ENCODE peak calls at places on chromosome 14, in ten cellular contexts. One of them, this sample, is unnamed.

GRCh38 chr14:72565917-72566316 is 328.0 kb downstream of the DPF3 start:
- DNase-seq in psoas muscle: no peak
- DNase-seq in pancreas: no peak
- DNase-seq in transverse colon: no peak
- DNase-seq in ovary: no peak
- DNase-seq in hepatocyte: no peak
- DNase-seq in GM23338: no peak
- DNase-seq in endothelial cell of umbilical vein: no peak
- DNase-seq in WERI-Rb-1: no peak
- DNase-seq in fibroblast of lung: no peak
- DNase-seq in this sample: no peak

GRCh38 chr14:41922014-41922413 is 315.3 kb downstream of the LRFN5 start:
- DNase-seq in psoas muscle: no peak
- DNase-seq in pancreas: no peak
- DNase-seq in transverse colon: no peak
- DNase-seq in ovary: no peak
- DNase-seq in hepatocyte: no peak
- DNase-seq in GM23338: no peak
- DNase-seq in endothelial cell of umbilical vein: no peak
- DNase-seq in WERI-Rb-1: no peak
- DNase-seq in fibroblast of lung: peak; percentile 5
- DNase-seq in this sample: no peak

GRCh38 chr14:70268760-70269159 is 80.0 kb upstream of the SLC8A3 start:
- DNase-seq in psoas muscle: no peak
- DNase-seq in pancreas: no peak
- DNase-seq in transverse colon: no peak
- DNase-seq in ovary: no peak
- DNase-seq in hepatocyte: no peak
- DNase-seq in GM23338: no peak
- DNase-seq in endothelial cell of umbilical vein: no peak
- DNase-seq in WERI-Rb-1: no peak
- DNase-seq in fibroblast of lung: no peak
- DNase-seq in this sample: peak; percentile 24

GRCh38 chr14:81436296-81437138 is 36.4 kb upstream of the STON2 start:
- DNase-seq in psoas muscle: peak; percentile 90
- DNase-seq in pancreas: peak; percentile 82
- DNase-seq in transverse colon: peak; percentile 79
- DNase-seq in ovary: peak; percentile 88
- DNase-seq in hepatocyte: peak; percentile 93
- DNase-seq in GM23338: peak; percentile 92
- DNase-seq in endothelial cell of umbilical vein: peak; percentile 56
- DNase-seq in WERI-Rb-1: peak; percentile 85
- DNase-seq in fibroblast of lung: peak; percentile 50
- DNase-seq in this sample: peak; percentile 88

GRCh38 chr14:102314242-102315011 is 5.1 kb upstream of the ZNF839 start:
- DNase-seq in psoas muscle: peak; percentile 93
- DNase-seq in pancreas: peak; percentile 87
- DNase-seq in transverse colon: peak; percentile 89
- DNase-seq in ovary: peak; percentile 91
- DNase-seq in hepatocyte: peak; percentile 91
- DNase-seq in GM23338: peak; percentile 84
- DNase-seq in endothelial cell of umbilical vein: peak; percentile 82
- DNase-seq in WERI-Rb-1: peak; percentile 85
- DNase-seq in fibroblast of lung: peak; percentile 82
- DNase-seq in this sample: peak; percentile 81

GRCh38 chr14:35333797-35334743 is 41.9 kb downstream of the PSMA6 start:
- DNase-seq in psoas muscle: no peak
- DNase-seq in pancreas: no peak
- DNase-seq in transverse colon: no peak
- DNase-seq in ovary: peak; percentile 44
- DNase-seq in hepatocyte: no peak
- DNase-seq in GM23338: no peak
- DNase-seq in endothelial cell of umbilical vein: no peak
- DNase-seq in WERI-Rb-1: no peak
- DNase-seq in fibroblast of lung: no peak
- DNase-seq in this sample: no peak

GRCh38 chr14:77023001-77023996 is 5.2 kb downstream of the IRF2BPL start:
- DNase-seq in psoas muscle: no peak
- DNase-seq in pancreas: peak; percentile 76
- DNase-seq in transverse colon: peak; percentile 63
- DNase-seq in ovary: peak; percentile 77
- DNase-seq in hepatocyte: peak; percentile 85
- DNase-seq in GM23338: peak; percentile 71
- DNase-seq in endothelial cell of umbilical vein: peak; percentile 28
- DNase-seq in WERI-Rb-1: no peak
- DNase-seq in fibroblast of lung: peak; percentile 62
- DNase-seq in this sample: peak; percentile 65

GRCh38 chr14:36835145-36835544 is 173.5 kb downstream of the PAX9 start:
- DNase-seq in psoas muscle: no peak
- DNase-seq in pancreas: no peak
- DNase-seq in transverse colon: no peak
- DNase-seq in ovary: no peak
- DNase-seq in hepatocyte: no peak
- DNase-seq in GM23338: no peak
- DNase-seq in endothelial cell of umbilical vein: no peak
- DNase-seq in WERI-Rb-1: no peak
- DNase-seq in fibroblast of lung: no peak
- DNase-seq in this sample: no peak

GRCh38 chr14:103136388-103137271 is 13.4 kb downstream of the TNFAIP2 start:
- DNase-seq in psoas muscle: peak; percentile 44
- DNase-seq in pancreas: no peak
- DNase-seq in transverse colon: no peak
- DNase-seq in ovary: peak; percentile 47
- DNase-seq in hepatocyte: peak; percentile 85
- DNase-seq in GM23338: peak; percentile 84
- DNase-seq in endothelial cell of umbilical vein: no peak
- DNase-seq in WERI-Rb-1: peak; percentile 59
- DNase-seq in fibroblast of lung: peak; percentile 49
- DNase-seq in this sample: peak; percentile 77

GRCh38 chr14:56400426-56400825 is 179.2 kb upstream of the TMEM260 start:
- DNase-seq in psoas muscle: no peak
- DNase-seq in pancreas: no peak
- DNase-seq in transverse colon: no peak
- DNase-seq in ovary: no peak
- DNase-seq in hepatocyte: no peak
- DNase-seq in GM23338: no peak
- DNase-seq in endothelial cell of umbilical vein: peak; percentile 54
- DNase-seq in WERI-Rb-1: no peak
- DNase-seq in fibroblast of lung: no peak
- DNase-seq in this sample: peak; percentile 72

GRCh38 chr14:75946785-75947184 is 35.0 kb downstream of the TGFB3 start:
- DNase-seq in psoas muscle: no peak
- DNase-seq in pancreas: no peak
- DNase-seq in transverse colon: no peak
- DNase-seq in ovary: no peak
- DNase-seq in hepatocyte: no peak
- DNase-seq in GM23338: no peak
- DNase-seq in endothelial cell of umbilical vein: no peak
- DNase-seq in WERI-Rb-1: no peak
- DNase-seq in fibroblast of lung: no peak
- DNase-seq in this sample: peak; percentile 35

GRCh38 chr14:73227812-73228781 is 9.2 kb upstream of the PAPLN start:
- DNase-seq in psoas muscle: peak; percentile 77
- DNase-seq in pancreas: no peak
- DNase-seq in transverse colon: peak; percentile 38
- DNase-seq in ovary: peak; percentile 85
- DNase-seq in hepatocyte: peak; percentile 74
- DNase-seq in GM23338: peak; percentile 67
- DNase-seq in endothelial cell of umbilical vein: peak; percentile 96
- DNase-seq in WERI-Rb-1: no peak
- DNase-seq in fibroblast of lung: peak; percentile 94
- DNase-seq in this sample: peak; percentile 82

GRCh38 chr14:56115471-56115870 is 2.7 kb upstream of the PELI2 start:
- DNase-seq in psoas muscle: no peak
- DNase-seq in pancreas: no peak
- DNase-seq in transverse colon: no peak
- DNase-seq in ovary: no peak
- DNase-seq in hepatocyte: no peak
- DNase-seq in GM23338: no peak
- DNase-seq in endothelial cell of umbilical vein: no peak
- DNase-seq in WERI-Rb-1: peak; percentile 14
- DNase-seq in fibroblast of lung: no peak
- DNase-seq in this sample: no peak

GRCh38 chr14:91414475-91415342 is 2.9 kb downstream of the CCDC88C start:
- DNase-seq in psoas muscle: no peak
- DNase-seq in pancreas: no peak
- DNase-seq in transverse colon: no peak
- DNase-seq in ovary: no peak
- DNase-seq in hepatocyte: no peak
- DNase-seq in GM23338: peak; percentile 70
- DNase-seq in endothelial cell of umbilical vein: no peak
- DNase-seq in WERI-Rb-1: no peak
- DNase-seq in fibroblast of lung: no peak
- DNase-seq in this sample: no peak
- H3K4me3 ChIP-seq in psoas muscle: no peak overlapping the region
- H3K4me3 ChIP-seq in pancreas: no peak overlapping the region
- H3K4me3 ChIP-seq in transverse colon: no peak overlapping the region
- H3K4me3 ChIP-seq in ovary: no peak overlapping the region
- H3K4me3 ChIP-seq in hepatocyte: no peak overlapping the region
- H3K4me3 ChIP-seq in GM23338: peak overlapping the region; percentile 25
- H3K4me3 ChIP-seq in endothelial cell of umbilical vein: no peak overlapping the region
- H3K4me3 ChIP-seq in WERI-Rb-1: no peak overlapping the region
- H3K4me3 ChIP-seq in fibroblast of lung: no peak overlapping the region
- H3K4me3 ChIP-seq in this sample: no peak overlapping the region

DNA sequence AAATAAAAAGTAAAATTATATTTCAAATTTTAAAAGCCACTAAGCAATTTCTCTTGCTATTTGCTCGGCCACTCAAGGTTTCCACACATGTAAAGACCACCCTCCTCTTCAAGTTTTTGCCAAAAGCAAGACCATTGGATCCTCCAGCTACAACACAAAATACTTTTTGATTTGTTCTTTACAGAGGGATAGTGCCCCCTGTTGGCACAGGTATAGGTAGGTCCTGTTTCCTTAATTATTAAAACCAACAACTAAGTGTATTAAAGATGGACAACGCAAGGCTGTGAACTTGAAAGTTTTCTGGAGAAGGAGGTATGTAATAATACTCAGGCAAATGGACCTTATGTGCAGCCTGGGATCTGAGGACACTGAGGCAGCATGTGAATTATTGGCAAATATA is 23.8 kb downstream of the ATP6V1D start:
- DNase-seq in psoas muscle: no peak
- DNase-seq in pancreas: no peak
- DNase-seq in transverse colon: no peak
- DNase-seq in ovary: no peak
- DNase-seq in hepatocyte: peak; percentile 51
- DNase-seq in GM23338: peak; percentile 80
- DNase-seq in endothelial cell of umbilical vein: peak; percentile 19
- DNase-seq in WERI-Rb-1: peak; percentile 20
- DNase-seq in fibroblast of lung: peak; percentile 38
- DNase-seq in this sample: peak; percentile 46
- TF ChIP-seq CTCF in psoas muscle: peak; percentile 20
- TF ChIP-seq CTCF in pancreas: no peak
- TF ChIP-seq CTCF in transverse colon: no peak
- TF ChIP-seq CTCF in ovary: no peak
- TF ChIP-seq CTCF in hepatocyte: peak; percentile 49
- TF ChIP-seq CTCF in GM23338: peak; percentile 64
- TF ChIP-seq CTCF in endothelial cell of umbilical vein: peak; percentile 19
- TF ChIP-seq CTCF in WERI-Rb-1: peak; percentile 37
- TF ChIP-seq CTCF in fibroblast of lung: peak; percentile 43
- TF ChIP-seq CTCF in this sample: peak; percentile 39

GRCh38 chr14:88935083-88935482 is 110.6 kb downstream of the TTC8 start:
- DNase-seq in psoas muscle: no peak
- DNase-seq in pancreas: no peak
- DNase-seq in transverse colon: no peak
- DNase-seq in ovary: no peak
- DNase-seq in hepatocyte: no peak
- DNase-seq in GM23338: no peak
- DNase-seq in endothelial cell of umbilical vein: no peak
- DNase-seq in WERI-Rb-1: no peak
- DNase-seq in fibroblast of lung: no peak
- DNase-seq in this sample: peak; percentile 10
- H3K4me3 ChIP-seq in psoas muscle: no peak overlapping the region
- H3K4me3 ChIP-seq in pancreas: no peak overlapping the region
- H3K4me3 ChIP-seq in transverse colon: no peak overlapping the region
- H3K4me3 ChIP-seq in ovary: no peak overlapping the region
- H3K4me3 ChIP-seq in hepatocyte: no peak overlapping the region
- H3K4me3 ChIP-seq in GM23338: no peak overlapping the region
- H3K4me3 ChIP-seq in endothelial cell of umbilical vein: no peak overlapping the region
- H3K4me3 ChIP-seq in WERI-Rb-1: no peak overlapping the region
- H3K4me3 ChIP-seq in fibroblast of lung: no peak overlapping the region
- H3K4me3 ChIP-seq in this sample: no peak overlapping the region

GRCh38 chr14:34063470-34064164 is 112.7 kb upstream of the EGLN3 start:
- DNase-seq in psoas muscle: peak; percentile 68
- DNase-seq in pancreas: no peak
- DNase-seq in transverse colon: no peak
- DNase-seq in ovary: no peak
- DNase-seq in hepatocyte: peak; percentile 76
- DNase-seq in GM23338: no peak
- DNase-seq in endothelial cell of umbilical vein: no peak
- DNase-seq in WERI-Rb-1: no peak
- DNase-seq in fibroblast of lung: peak; percentile 7
- DNase-seq in this sample: peak; percentile 75

GRCh38 chr14:34065222-34065621 is 114.3 kb upstream of the EGLN3 start:
- DNase-seq in psoas muscle: no peak
- DNase-seq in pancreas: no peak
- DNase-seq in transverse colon: no peak
- DNase-seq in ovary: no peak
- DNase-seq in hepatocyte: no peak
- DNase-seq in GM23338: no peak
- DNase-seq in endothelial cell of umbilical vein: no peak
- DNase-seq in WERI-Rb-1: no peak
- DNase-seq in fibroblast of lung: no peak
- DNase-seq in this sample: no peak

GRCh38 chr14:34064349-34064748 is 113.5 kb upstream of the EGLN3 start:
- DNase-seq in psoas muscle: peak; percentile 73
- DNase-seq in pancreas: no peak
- DNase-seq in transverse colon: peak; percentile 31
- DNase-seq in ovary: peak; percentile 60
- DNase-seq in hepatocyte: no peak
- DNase-seq in GM23338: no peak
- DNase-seq in endothelial cell of umbilical vein: no peak
- DNase-seq in WERI-Rb-1: no peak
- DNase-seq in fibroblast of lung: peak; percentile 68
- DNase-seq in this sample: peak; percentile 67

GRCh38 chr14:34067587-34067986 is 116.7 kb upstream of the EGLN3 start:
- DNase-seq in psoas muscle: no peak
- DNase-seq in pancreas: no peak
- DNase-seq in transverse colon: no peak
- DNase-seq in ovary: no peak
- DNase-seq in hepatocyte: no peak
- DNase-seq in GM23338: no peak
- DNase-seq in endothelial cell of umbilical vein: no peak
- DNase-seq in WERI-Rb-1: peak; percentile 27
- DNase-seq in fibroblast of lung: peak; percentile 15
- DNase-seq in this sample: no peak

DNA sequence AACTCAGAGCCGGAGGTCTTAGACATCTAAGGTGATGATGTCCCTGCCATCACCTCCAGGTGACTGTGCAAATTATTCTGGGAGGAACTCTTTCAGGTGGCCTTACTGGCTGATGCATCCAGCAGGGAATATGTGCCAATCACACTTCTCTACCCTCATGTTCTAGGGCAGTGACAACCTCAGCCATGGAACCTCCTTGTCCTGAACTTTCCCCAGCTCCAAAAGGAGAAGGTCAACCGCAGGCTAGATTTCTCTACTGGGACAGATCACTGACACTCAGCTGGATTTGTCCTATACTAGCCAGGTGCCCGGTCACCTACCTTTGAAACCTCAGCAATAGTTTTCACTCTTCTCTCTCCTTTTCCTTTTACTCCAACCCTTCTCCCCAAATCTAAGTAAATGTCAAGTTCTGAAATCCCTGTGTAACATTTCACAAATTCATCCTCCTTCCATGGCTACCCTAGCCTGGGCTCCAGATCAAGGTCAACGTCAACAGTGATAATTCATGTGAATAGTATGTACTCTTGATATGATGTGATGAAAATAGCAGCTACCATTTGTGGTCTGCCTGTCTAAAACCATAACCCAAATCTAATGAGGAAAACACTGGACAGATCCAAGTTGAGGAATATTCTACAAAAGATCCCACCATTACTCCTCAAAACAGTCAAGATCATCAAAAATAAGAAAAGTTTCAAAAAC is 115.0 kb upstream of the EGLN3 start:
- DNase-seq in psoas muscle: no peak
- DNase-seq in pancreas: no peak
- DNase-seq in transverse colon: no peak
- DNase-seq in ovary: no peak
- DNase-seq in hepatocyte: no peak
- DNase-seq in GM23338: no peak
- DNase-seq in endothelial cell of umbilical vein: no peak
- DNase-seq in WERI-Rb-1: no peak
- DNase-seq in fibroblast of lung: no peak
- DNase-seq in this sample: no peak
- TF ChIP-seq CTCF in psoas muscle: no peak
- TF ChIP-seq CTCF in pancreas: no peak
- TF ChIP-seq CTCF in transverse colon: no peak
- TF ChIP-seq CTCF in ovary: no peak
- TF ChIP-seq CTCF in hepatocyte: no peak
- TF ChIP-seq CTCF in GM23338: no peak
- TF ChIP-seq CTCF in endothelial cell of umbilical vein: no peak
- TF ChIP-seq CTCF in WERI-Rb-1: no peak
- TF ChIP-seq CTCF in fibroblast of lung: no peak
- TF ChIP-seq CTCF in this sample: no peak

This sample was measured in epithelial cell of esophagus.